ENCODE peak calls at places on chromosomes 2 and 18, in nine cellular contexts. R, H, Z, X, N, G, S, K and Y are unnamed samples.

GRCh38 chr2:168583710-168584521 is 127.8 kb downstream of the CERS6 start:
- DNase-seq in N (no peak), H (no peak), K (peak), Z (no peak), G (no peak), S (no peak), X (no peak), R (no peak), Y (no peak)

GRCh38 chr2:228180126-228181097 is 1.1 kb downstream of the SPHKAP start:
- DNase-seq in G (no peak), S (peak), R (no peak), X (no peak), Z (no peak), K (no peak), N (peak), H (no peak), Y (no peak)

GRCh38 chr2:217951521-217952247 is 51.1 kb downstream of the TNS1 start:
- DNase-seq in G (no peak), K (peak), X (no peak), N (peak), Z (no peak), R (peak), H (no peak), S (no peak), Y (no peak)

GRCh38 chr18:79732721-79733025 is 53.1 kb downstream of the CTDP1 start:
- DNase-seq in K (no peak), G (no peak), Z (no peak), S (no peak), H (no peak), R (no peak), N (no peak), X (no peak), Y (no peak)

GRCh38 chr18:33210575-33211189 is 229.8 kb downstream of the CCDC178 start:
- DNase-seq in N (no peak), S (peak), R (no peak), K (no peak), X (no peak), H (no peak), G (no peak), Z (peak), Y (no peak)

GRCh38 chr2:64699712-64700111 is 46.0 kb upstream of the SERTAD2 start:
- DNase-seq in K (no peak), X (no peak), R (no peak), Z (no peak), G (no peak), H (no peak), N (no peak), S (peak), Y (peak)

GRCh38 chr18:48733854-48734253 is 195.0 kb downstream of the CTIF start:
- DNase-seq in K (no peak), H (no peak), Z (no peak), R (no peak), N (no peak), X (no peak), S (no peak), G (no peak), Y (no peak)

GRCh38 chr2:67997528-67998267 is 65.1 kb downstream of the C1D start:
- DNase-seq in S (no peak), K (no peak), R (no peak), X (no peak), N (no peak), H (no peak), G (no peak), Z (no peak), Y (no peak)

GRCh38 chr2:9149726-9150567 is 56.7 kb upstream of the ASAP2 start:
- DNase-seq in Z (no peak), X (no peak), G (no peak), S (no peak), K (no peak), N (no peak), H (no peak), R (no peak), Y (no peak)

GRCh38 chr2:212284166-212284565 is 254.4 kb downstream of the ERBB4 start:
- DNase-seq in S (no peak), R (no peak), N (no peak), H (no peak), K (no peak), G (no peak), Z (no peak), X (no peak), Y (no peak)

GRCh38 chr2:36352024-36352398 is 3.6 kb upstream of the CRIM1 start:
- DNase-seq in N (no peak), S (peak), G (no peak), R (no peak), K (no peak), Z (no peak), X (no peak), H (peak), Y (peak)

GRCh38 chr2:36456227-36456788 is 100.7 kb downstream of the CRIM1 start:
- DNase-seq in G (no peak), X (no peak), Z (no peak), K (peak), R (peak), N (peak), H (no peak), S (no peak), Y (no peak)

GRCh38 chr2:165268751-165269150 is 29.5 kb downstream of the SCN2A start:
- DNase-seq in Z (no peak), X (no peak), S (no peak), G (no peak), N (no peak), K (no peak), H (no peak), R (no peak), Y (no peak)

GRCh38 chr18:79650959-79651358 is 28.6 kb upstream of the CTDP1 start:
- DNase-seq in Z (no peak), R (no peak), K (no peak), N (no peak), X (no peak), G (no peak), H (no peak), S (no peak), Y (no peak)

GRCh38 chr2:9644603-9645002 is 13.8 kb upstream of the YWHAQ start:
- DNase-seq in R (no peak), K (no peak), H (no peak), S (no peak), N (no peak), X (no peak), G (no peak), Z (no peak), Y (no peak)

GRCh38 chr2:239114119-239114581 is 266.3 kb downstream of the TWIST2 start:
- DNase-seq in G (no peak), H (no peak), Z (no peak), N (no peak), K (peak), X (no peak), R (no peak), S (no peak), Y (no peak)

GRCh38 chr2:132652501-132652900 is 17.5 kb downstream of the LYPD1 start:
- DNase-seq in X (no peak), N (no peak), R (no peak), S (no peak), K (no peak), Z (peak), H (no peak), G (no peak), Y (no peak)

GRCh38 chr18:22337311-22337710 is 80.4 kb downstream of the CTAGE1 start:
- DNase-seq in Z (no peak), S (no peak), X (no peak), K (no peak), G (no peak), N (no peak), R (no peak), H (no peak), Y (no peak)

GRCh38 chr2:60484080-60484737 is 69.2 kb downstream of the BCL11A start:
- DNase-seq in H (no peak), S (peak), X (no peak), N (no peak), G (no peak), K (no peak), Z (no peak), R (peak), Y (no peak)

GRCh38 chr2:129347486-129348217 is 631.8 kb upstream of the RAB6C start:
- DNase-seq in Z (no peak), N (peak), G (no peak), K (no peak), R (no peak), X (no peak), S (no peak), H (no peak), Y (no peak)

GRCh38 chr2:229980440-229981184 is 58.3 kb downstream of the FBXO36 start:
- DNase-seq in S (peak), K (peak), N (peak), X (no peak), R (no peak), Z (no peak), G (no peak), H (no peak), Y (no peak)